ENCODE peak calls at places on chromosome 14, in five cellular contexts. X is CD8-positive, alpha-beta memory T cell; J is aorta; Z is HepG2; E is tibial nerve. G is an unnamed sample.

GRCh38 chr14:54427914-54428313 is 13.3 kb downstream of the CNIH1 start:
- DNase-seq in Z (no peak), E (no peak), X (no peak), J (no peak), G (no peak)

GRCh38 chr14:80456200-80456599 is 244.9 kb upstream of the DIO2 start:
- DNase-seq in X (no peak), Z (no peak), E (no peak), J (no peak), G (no peak)

GRCh38 chr14:55789442-55789841 is 209.4 kb downstream of the KTN1 start:
- DNase-seq in Z (no peak), X (no peak), E (no peak), J (no peak), G (no peak)

GRCh38 chr14:36451346-36452065 is 68.5 kb downstream of the NKX2-1 start:
- DNase-seq in E (no peak), Z (no peak), X (no peak), J (no peak), G (no peak)

GRCh38 chr14:41749425-41749824 is 142.7 kb downstream of the LRFN5 start:
- DNase-seq in E (no peak), J (no peak), X (no peak), Z (peak; percentile 23), G (no peak)

GRCh38 chr14:66804141-66804540 is 296.2 kb downstream of the GPHN start:
- DNase-seq in Z (no peak), X (no peak), E (no peak), J (no peak), G (no peak)

GRCh38 chr14:32513571-32514009 is 184.5 kb downstream of the AKAP6 start:
- DNase-seq in Z (no peak), E (no peak), X (no peak), J (no peak), G (no peak)

GRCh38 chr14:95452176-95452889 is 64.1 kb downstream of the SYNE3 start:
- DNase-seq in X (no peak), J (no peak), Z (peak; percentile 51), E (no peak), G (no peak)

GRCh38 chr14:90443161-90444076 is 46.6 kb downstream of the CALM1 start:
- DNase-seq in Z (no peak), J (peak; percentile 24), X (no peak), E (no peak), G (no peak)

GRCh38 chr14:35387713-35388579 is 16.6 kb downstream of the NFKBIA start:
- DNase-seq in E (no peak), J (no peak), X (no peak), Z (no peak), G (no peak)

GRCh38 chr14:75979071-75979571 is 2.7 kb downstream of the TGFB3 start:
- DNase-seq in Z (no peak), J (no peak), E (peak; percentile 24), X (no peak), G (no peak)

GRCh38 chr14:22200977-22201605 is 387.9 kb downstream of the DAD1 start:
- DNase-seq in J (no peak), X (peak; percentile 33), E (no peak), Z (peak; percentile 71), G (no peak)

GRCh38 chr14:106843951-106844483 is 1317.6 kb downstream of the TMEM121 start:
- DNase-seq in E (peak; percentile 31), J (no peak), Z (no peak), X (peak; percentile 51), G (no peak)

GRCh38 chr14:106203438-106203837 is 677.1 kb downstream of the TMEM121 start:
- DNase-seq in J (no peak), Z (no peak), E (no peak), X (no peak), G (no peak)

GRCh38 chr14:54803926-54804719 is 98.5 kb downstream of the GCH1 start:
- DNase-seq in Z (peak; percentile 13), X (no peak), E (no peak), J (no peak), G (no peak)

GRCh38 chr14:60092516-60092915 is 793 bp downstream of the PCNX4 start:
- DNase-seq in J (no peak), X (no peak), Z (peak; percentile 39), E (peak; percentile 30), G (no peak)

GRCh38 chr14:75459099-75459741 is 31.4 kb downstream of the JDP2 start:
- DNase-seq in Z (no peak), J (peak; percentile 75), E (no peak), X (no peak), G (no peak)

GRCh38 chr14:33780035-33780434 is 170.8 kb downstream of the EGLN3 start:
- DNase-seq in Z (no peak), J (no peak), X (no peak), E (no peak), G (no peak)

GRCh38 chr14:100703574-100704220 is 23.0 kb upstream of the DLK1 start:
- DNase-seq in Z (no peak), E (no peak), J (no peak), X (no peak), G (no peak)

GRCh38 chr14:47365248-47365647 is 310.2 kb downstream of the MDGA2 start:
- DNase-seq in X (no peak), J (no peak), Z (no peak), E (no peak), G (no peak)

GRCh38 chr14:71416392-71416791 is 509.1 kb downstream of the PCNX1 start:
- DNase-seq in X (no peak), E (no peak), J (no peak), Z (no peak), G (no peak)

GRCh38 chr14:76936483-76936882 is 92.0 kb downstream of the IRF2BPL start:
- DNase-seq in Z (no peak), E (no peak), J (no peak), X (no peak), G (no peak)

GRCh38 chr14:55170526-55170925 is 20.9 kb downstream of the DLGAP5 start:
- DNase-seq in J (no peak), X (no peak), Z (no peak), E (no peak), G (no peak)

DNA sequence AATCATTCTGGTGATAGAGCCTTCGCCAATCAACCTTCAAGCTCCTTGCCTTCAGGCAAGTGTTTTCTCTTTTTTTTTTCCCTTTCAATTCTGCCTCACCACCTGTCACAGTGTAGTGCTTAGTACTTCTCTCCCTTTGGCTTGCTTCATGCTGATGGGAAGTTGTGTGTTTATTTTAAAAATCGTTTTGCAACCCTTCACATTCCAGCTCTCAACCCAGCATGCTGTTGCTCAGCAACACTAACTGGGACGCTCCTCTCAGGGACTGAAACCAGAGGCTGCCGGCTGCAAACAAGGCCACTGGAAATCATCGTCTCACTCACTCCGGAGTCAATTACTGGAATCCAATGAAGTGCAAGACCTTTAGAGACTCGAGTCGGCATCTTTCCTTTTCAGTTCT is 342.7 kb downstream of the PRKD1 start:
- DNase-seq in X (no peak), Z (peak; percentile 32), E (peak; percentile 51), J (no peak), G (peak; percentile 84)
- H3K4me3 ChIP-seq in X (no peak overlapping the region), Z (no peak overlapping the region), E (no peak overlapping the region), J (no peak overlapping the region), G (peak overlapping the region; percentile 8)

DNA sequence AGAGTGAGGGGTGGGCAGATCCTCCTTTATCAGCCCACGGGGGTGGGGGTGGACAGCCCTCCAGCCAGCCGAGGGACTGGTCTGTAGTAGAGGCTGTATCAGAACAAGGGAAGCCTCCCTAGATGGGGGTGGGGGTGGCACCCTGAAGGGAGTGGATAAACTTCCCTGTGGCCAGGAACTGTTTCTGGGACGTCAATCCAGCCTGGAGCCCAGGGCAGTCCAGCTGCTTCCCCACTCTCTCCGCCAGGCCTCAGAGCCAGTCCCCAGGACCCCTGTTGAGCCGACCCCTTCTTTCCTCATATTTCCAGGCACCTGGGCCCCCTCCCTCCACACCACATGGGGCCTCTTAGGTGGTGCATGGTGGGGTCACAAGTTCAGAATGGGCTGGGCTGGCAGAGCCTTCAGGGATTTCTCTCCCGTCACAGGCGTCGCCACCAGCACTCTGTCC is 6.7 kb downstream of the PLD4 start:
- DNase-seq in J (no peak), Z (no peak), X (no peak), E (no peak), G (no peak)
- H3K27me3 ChIP-seq in J (no peaks in the 10 kb centered on the region), Z (peaks cover 28% of the 10 kb centered on the region), X (no peaks in the 10 kb centered on the region), E (no peaks in the 10 kb centered on the region), G (peaks cover 5% of the 10 kb centered on the region)

GRCh38 chr14:101966742-101967141 is 2.4 kb downstream of the DYNC1H1 start:
- DNase-seq in X (no peak), J (no peak), E (no peak), Z (no peak), G (no peak)
- H3K4me3 ChIP-seq in X (no peak overlapping the region), J (no peak overlapping the region), E (no peak overlapping the region), Z (no peak overlapping the region), G (peak overlapping the region; percentile 5)

DNA sequence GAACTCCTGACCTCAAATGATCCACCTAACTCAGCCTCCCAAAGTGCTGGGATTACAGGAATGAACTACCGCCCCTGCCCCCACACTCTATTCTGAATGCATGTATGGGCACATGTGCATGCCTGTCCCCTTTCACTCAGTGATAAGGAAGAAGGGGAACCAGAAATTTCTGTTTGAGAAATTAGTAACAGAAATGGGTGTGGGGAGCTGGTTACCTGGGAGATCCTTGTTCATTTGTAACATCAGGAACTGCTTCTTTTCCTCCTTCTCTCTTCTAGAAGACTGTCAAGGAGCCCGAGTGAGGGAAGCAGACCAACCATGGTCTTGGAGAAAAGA is 3.5 kb downstream of the PPP1R3E start:
- DNase-seq in J (no peak), E (no peak), X (no peak), Z (no peak), G (no peak)
- H3K27me3 ChIP-seq in J (no peaks in the 10 kb centered on the region), E (no peaks in the 10 kb centered on the region), X (no peaks in the 10 kb centered on the region), Z (no peaks in the 10 kb centered on the region), G (no peaks in the 10 kb centered on the region)

GRCh38 chr14:63800083-63800482 is 52.7 kb upstream of the SYNE2 start:
- DNase-seq in J (no peak), Z (no peak), X (no peak), E (no peak), G (no peak)
- H3K4me3 ChIP-seq in J (peak overlapping the region; percentile 54), Z (no peak overlapping the region), X (no peak overlapping the region), E (peak overlapping the region; percentile 25), G (no peak overlapping the region)

G was measured in BJ.